ENCODE peak calls at places on chromosomes 3 and 15, in seven cellular contexts. B is activated CD4-positive, CD25-positive, alpha-beta regulatory T cell treated with anti-CD3 and anti-CD28 coated beads, Interleukin-2, amount 50 U/mL, for 72 hours; K is activated naive CD4-positive, alpha-beta T cell; R is mesenteric fat pad; E is GM12892; Y is ascending aorta; N is HTR-8/SVneo. U is an unnamed sample.

GRCh38 chr3:64693031-64693430 is 5.2 kb upstream of the ADAMTS9 start:
- DNase-seq in B (no peak), K (no peak), R (no peak), E (no peak), Y (no peak), N (no peak), U (no peak)

GRCh38 chr3:146187334-146187950 is 26.5 kb upstream of the PLOD2 start:
- DNase-seq in B (no peak), K (no peak), R (no peak), E (no peak), Y (no peak), N (no peak), U (peak; percentile 53)

GRCh38 chr15:30953183-30953582 is 38.2 kb downstream of the MTMR10 start:
- DNase-seq in B (no peak), K (no peak), R (no peak), E (no peak), Y (no peak), N (no peak), U (no peak)

GRCh38 chr3:56547486-56547885 is 9.5 kb upstream of the CCDC66 start:
- DNase-seq in B (no peak), K (no peak), R (no peak), E (no peak), Y (no peak), N (no peak), U (peak; percentile 34)

GRCh38 chr15:49036650-49037545 is 9.3 kb downstream of the SECISBP2L start:
- DNase-seq in B (no peak), K (no peak), R (no peak), E (no peak), Y (no peak), N (peak; percentile 37), U (no peak)

GRCh38 chr3:124999317-124999716 is 56.5 kb downstream of the HEG1 start:
- DNase-seq in B (no peak), K (no peak), R (no peak), E (no peak), Y (no peak), N (no peak), U (no peak)

GRCh38 chr3:34106879-34107278 is 308.4 kb downstream of the PDCD6IP start:
- DNase-seq in B (no peak), K (no peak), R (no peak), E (no peak), Y (no peak), N (peak; percentile 5), U (peak; percentile 16)

GRCh38 chr3:105970283-105970682 is 101.5 kb upstream of the CBLB start:
- DNase-seq in B (no peak), K (no peak), R (no peak), E (no peak), Y (no peak), N (no peak), U (no peak)

GRCh38 chr3:75136100-75136897 is 521.8 kb upstream of the CNTN3 start:
- DNase-seq in B (no peak), K (no peak), R (no peak), E (no peak), Y (no peak), N (no peak), U (no peak)

GRCh38 chr3:47003461-47004368 is 24.2 kb downstream of the NBEAL2 start:
- DNase-seq in B (no peak), K (no peak), R (no peak), E (peak; percentile 11), Y (no peak), N (no peak), U (no peak)

GRCh38 chr15:35912196-35912595 is 366.2 kb upstream of the DPH6 start:
- DNase-seq in B (no peak), K (no peak), R (no peak), E (no peak), Y (no peak), N (no peak), U (no peak)

GRCh38 chr15:80749589-80749988 is 29.6 kb upstream of the CEMIP start:
- DNase-seq in B (no peak), K (no peak), R (no peak), E (no peak), Y (no peak), N (peak; percentile 14), U (no peak)

GRCh38 chr15:31237042-31237324 is 89.7 kb upstream of the KLF13 start:
- DNase-seq in B (peak; percentile 4), K (no peak), R (no peak), E (no peak), Y (no peak), N (no peak), U (no peak)

GRCh38 chr3:40317061-40317676 is 7.7 kb downstream of the EIF1B start:
- DNase-seq in B (no peak), K (no peak), R (no peak), E (no peak), Y (no peak), N (peak; percentile 37), U (peak; percentile 79)

GRCh38 chr3:138398791-138399575 is 35.4 kb upstream of the ESYT3 start:
- DNase-seq in B (no peak), K (no peak), R (peak; percentile 82), E (no peak), Y (peak; percentile 44), N (no peak), U (no peak)

GRCh38 chr3:72848703-72849081 is 447 bp upstream of the SHQ1 start:
- DNase-seq in B (peak; percentile 33), K (no peak), R (no peak), E (no peak), Y (no peak), N (no peak), U (no peak)

GRCh38 chr3:13217736-13218540 is 144.7 kb upstream of the IQSEC1 start:
- DNase-seq in B (no peak), K (no peak), R (no peak), E (no peak), Y (no peak), N (peak; percentile 43), U (no peak)

GRCh38 chr3:149490260-149490971 is 15.9 kb downstream of the TM4SF4 start:
- DNase-seq in B (no peak), K (no peak), R (no peak), E (no peak), Y (no peak), N (no peak), U (no peak)